ENCODE peak calls at places on chromosome 1, in four cellular contexts. V is H1, L is breast epithelium, J is IMR-90. Z is an unnamed sample.

GRCh38 chr1:219085988-219086387 is 87.7 kb upstream of the LYPLAL1 start:
- DNase-seq in V (no peak), L (no peak), J (peak), Z (no peak)

GRCh38 chr1:77378723-77379533 is 97.1 kb downstream of the AK5 start:
- DNase-seq in J (peak), L (no peak), V (no peak), Z (no peak)

GRCh38 chr1:206961668-206962067 is 8.6 kb downstream of the FCAMR start:
- DNase-seq in L (no peak), J (no peak), V (no peak), Z (no peak)

GRCh38 chr1:67626495-67627235 is 58.3 kb upstream of the GADD45A start:
- DNase-seq in L (no peak), J (peak), V (peak), Z (no peak)

GRCh38 chr1:17874665-17875064 is 119.5 kb downstream of the ACTL8 start:
- DNase-seq in L (no peak), J (peak), V (no peak), Z (no peak)

GRCh38 chr1:113392541-113392940 is 2.2 kb downstream of the MAGI3 start:
- DNase-seq in L (no peak), J (no peak), V (no peak), Z (no peak)

GRCh38 chr1:39411526-39411925 is 79.9 kb upstream of the BMP8A start:
- DNase-seq in V (no peak), J (peak), L (no peak), Z (no peak)

GRCh38 chr1:204438628-204439027 is 27.0 kb upstream of the PPP1R15B start:
- DNase-seq in J (peak), L (no peak), V (no peak), Z (no peak)

GRCh38 chr1:205375816-205376545 is 19.3 kb upstream of the KLHDC8A start:
- DNase-seq in J (peak), V (no peak), L (no peak), Z (no peak)

GRCh38 chr1:60265560-60266535 is 192.3 kb upstream of the C1orf87 start:
- DNase-seq in J (peak), V (no peak), L (no peak), Z (no peak)

GRCh38 chr1:37475380-37476086 is 1.2 kb downstream of the ZC3H12A start:
- DNase-seq in J (no peak), L (peak), V (no peak), Z (no peak)

GRCh38 chr1:7572654-7573152 is 198.4 kb upstream of the VAMP3 start:
- DNase-seq in V (no peak), L (no peak), J (no peak), Z (no peak)

GRCh38 chr1:9384128-9384527 is 91.4 kb downstream of the SPSB1 start:
- DNase-seq in J (no peak), V (no peak), L (no peak), Z (no peak)

GRCh38 chr1:29785137-29785527 is 548.8 kb downstream of the PTPRU start:
- DNase-seq in V (no peak), J (no peak), L (no peak), Z (no peak)

GRCh38 chr1:8538502-8538901 is 220.6 kb downstream of the SLC45A1 start:
- DNase-seq in V (no peak), J (no peak), L (no peak), Z (no peak)

GRCh38 chr1:1230656-1231399 is 973 bp downstream of the SDF4 start:
- DNase-seq in V (no peak), J (peak), L (no peak), Z (no peak)

GRCh38 chr1:9302745-9303524 is 10.2 kb downstream of the SPSB1 start:
- DNase-seq in V (no peak), J (peak), L (no peak), Z (no peak)

GRCh38 chr1:21149862-21150432 is 26.8 kb downstream of the EIF4G3 start:
- DNase-seq in V (no peak), L (no peak), J (peak), Z (no peak)

GRCh38 chr1:3790952-3791351 is 5.3 kb downstream of the LRRC47 start:
- DNase-seq in L (no peak), V (no peak), J (no peak), Z (no peak)

GRCh38 chr1:200180821-200181220 is 153.3 kb downstream of the NR5A2 start:
- DNase-seq in V (no peak), J (peak), L (no peak), Z (no peak)

GRCh38 chr1:7265771-7266371 is 480.6 kb downstream of the CAMTA1 start:
- DNase-seq in V (peak), J (peak), L (peak), Z (no peak)

GRCh38 chr1:211781260-211781659 is 49.3 kb downstream of the LPGAT1 start:
- DNase-seq in J (no peak), V (no peak), L (no peak), Z (no peak)

GRCh38 chr1:46401964-46402626 is 8.0 kb downstream of the FAAH start:
- DNase-seq in L (peak), V (peak), J (peak), Z (no peak)

GRCh38 chr1:212554401-212554800 is 54.2 kb upstream of the ATF3 start:
- DNase-seq in V (no peak), L (no peak), J (peak), Z (no peak)

GRCh38 chr1:31111290-31111951 is 45.9 kb upstream of the PUM1 start:
- DNase-seq in L (no peak), J (peak), V (peak), Z (no peak)

GRCh38 chr1:33140153-33141149 is 41.4 kb downstream of the TRIM62 start:
- DNase-seq in L (peak), V (peak), J (peak), Z (no peak)

GRCh38 chr1:61173118-61173517 is 90.8 kb downstream of the NFIA start:
- DNase-seq in V (no peak), J (no peak), L (no peak), Z (no peak)

GRCh38 chr1:179146916-179147315 is 65.0 kb downstream of the TOR3A start:
- DNase-seq in J (peak), L (no peak), V (no peak), Z (no peak)

GRCh38 chr1:25871086-25871703 is 4.3 kb downstream of the PAQR7 start:
- DNase-seq in V (no peak), L (no peak), J (no peak), Z (no peak)

GRCh38 chr1:180171691-180172090 is 17.0 kb downstream of the QSOX1 start:
- DNase-seq in V (no peak), J (no peak), L (no peak), Z (no peak)

GRCh38 chr1:31704261-31705079 is 653 bp upstream of the COL16A1 start:
- DNase-seq in J (peak), L (no peak), V (peak), Z (no peak)

GRCh38 chr1:202349263-202349928 is 897 bp downstream of the PPP1R12B start:
- DNase-seq in J (peak), V (no peak), L (no peak), Z (no peak)

GRCh38 chr1:8055973-8056372 is 29.9 kb upstream of the ERRFI1 start:
- DNase-seq in J (peak), L (no peak), V (no peak), Z (no peak)

GRCh38 chr1:25735956-25736529 is 64.0 kb upstream of the SELENON start:
- DNase-seq in V (no peak), L (no peak), J (no peak), Z (no peak)

GRCh38 chr1:234899041-234899787 is 229.4 kb downstream of the TOMM20 start:
- DNase-seq in L (no peak), V (no peak), J (peak), Z (no peak)

GRCh38 chr1:209884665-209885117 is 53.3 kb upstream of the SYT14 start:
- DNase-seq in L (no peak), J (peak), V (no peak), Z (peak)

GRCh38 chr1:214563881-214564280 is 12.5 kb upstream of the PTPN14 start:
- DNase-seq in L (no peak), V (no peak), J (peak), Z (no peak)

GRCh38 chr1:240967070-240967724 is 355.2 kb upstream of the GREM2 start:
- DNase-seq in L (no peak), V (no peak), J (peak), Z (no peak)
- TF ChIP-seq CTCF in L (no peak), V (peak), J (peak), Z (no peak)

GRCh38 chr1:116986531-116987255 is 14.9 kb upstream of the CD101 start:
- DNase-seq in J (no peak), V (no peak), L (no peak), Z (no peak)
- TF ChIP-seq CTCF in J (no peak), V (peak), L (no peak), Z (no peak)

DNA sequence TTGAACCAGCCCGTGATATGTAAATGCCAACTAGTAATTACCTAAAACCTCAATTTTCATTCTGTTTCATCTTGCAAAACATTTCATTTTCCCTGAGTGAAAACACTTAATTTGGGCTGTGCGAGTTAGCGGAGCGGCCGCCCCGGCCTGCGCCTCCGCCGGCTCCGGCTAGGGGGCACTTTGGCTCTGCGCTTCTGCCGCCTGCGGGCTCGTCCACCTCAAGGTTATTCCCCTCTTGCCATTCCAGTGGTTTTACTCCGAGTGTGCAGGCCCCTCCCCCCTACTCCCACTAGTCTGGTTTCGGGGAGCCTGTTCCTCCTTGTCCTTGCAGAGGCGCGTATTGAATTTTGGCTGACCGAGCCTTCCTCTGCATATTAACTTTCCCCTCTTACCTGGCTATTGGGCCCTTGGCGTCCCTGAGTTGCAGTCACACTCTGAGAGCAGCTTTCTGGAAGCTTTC is 55.6 kb downstream of the PEX14 start:
- DNase-seq in L (no peak), J (peak), V (peak), Z (no peak)
- TF ChIP-seq CTCF in L (peak), J (peak), V (peak), Z (no peak)

DNA sequence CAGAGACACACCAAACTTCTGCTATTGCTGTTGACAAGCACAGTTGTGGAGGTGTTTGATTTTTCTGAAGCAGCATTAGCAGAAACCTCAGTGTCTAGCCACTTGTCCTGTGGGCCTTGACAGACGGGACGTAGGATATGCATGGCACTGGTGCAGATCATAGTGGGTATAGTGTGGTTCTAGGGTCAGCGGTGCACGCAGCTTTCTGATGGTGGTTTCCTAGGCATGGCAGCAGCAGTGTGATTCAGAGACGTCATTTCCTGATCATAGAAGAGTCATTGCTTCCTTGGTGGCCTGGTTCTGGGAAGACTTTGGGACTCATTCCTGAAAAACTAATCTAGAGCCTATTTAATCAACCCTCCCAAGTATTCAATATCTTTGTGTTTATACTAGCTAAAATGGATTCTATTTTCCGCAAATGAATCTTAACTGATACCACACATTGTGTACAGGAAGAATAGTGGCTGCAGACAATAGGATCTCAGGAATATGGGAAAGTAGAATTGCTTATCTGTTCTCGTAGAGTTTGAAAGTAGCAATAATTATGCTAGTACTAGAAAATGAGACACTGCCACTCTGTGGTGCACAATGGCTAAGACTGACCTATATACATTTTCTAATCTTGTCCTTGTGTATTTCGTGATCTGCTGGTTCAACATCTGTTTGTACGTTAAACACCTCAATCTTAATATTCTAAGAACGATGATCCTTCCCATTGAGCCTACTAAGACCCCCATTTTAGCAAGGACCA is 2.8 kb upstream of the USP1 start:
- DNase-seq in V (no peak), J (no peak), L (no peak), Z (no peak)
- TF ChIP-seq CTCF in V (no peak), J (no peak), L (no peak), Z (no peak)

GRCh38 chr1:227166559-227166958 is 151.7 kb downstream of the CDC42BPA start:
- DNase-seq in J (no peak), L (no peak), V (no peak), Z (no peak)
- TF ChIP-seq CTCF in J (no peak), L (no peak), V (no peak), Z (no peak)

DNA sequence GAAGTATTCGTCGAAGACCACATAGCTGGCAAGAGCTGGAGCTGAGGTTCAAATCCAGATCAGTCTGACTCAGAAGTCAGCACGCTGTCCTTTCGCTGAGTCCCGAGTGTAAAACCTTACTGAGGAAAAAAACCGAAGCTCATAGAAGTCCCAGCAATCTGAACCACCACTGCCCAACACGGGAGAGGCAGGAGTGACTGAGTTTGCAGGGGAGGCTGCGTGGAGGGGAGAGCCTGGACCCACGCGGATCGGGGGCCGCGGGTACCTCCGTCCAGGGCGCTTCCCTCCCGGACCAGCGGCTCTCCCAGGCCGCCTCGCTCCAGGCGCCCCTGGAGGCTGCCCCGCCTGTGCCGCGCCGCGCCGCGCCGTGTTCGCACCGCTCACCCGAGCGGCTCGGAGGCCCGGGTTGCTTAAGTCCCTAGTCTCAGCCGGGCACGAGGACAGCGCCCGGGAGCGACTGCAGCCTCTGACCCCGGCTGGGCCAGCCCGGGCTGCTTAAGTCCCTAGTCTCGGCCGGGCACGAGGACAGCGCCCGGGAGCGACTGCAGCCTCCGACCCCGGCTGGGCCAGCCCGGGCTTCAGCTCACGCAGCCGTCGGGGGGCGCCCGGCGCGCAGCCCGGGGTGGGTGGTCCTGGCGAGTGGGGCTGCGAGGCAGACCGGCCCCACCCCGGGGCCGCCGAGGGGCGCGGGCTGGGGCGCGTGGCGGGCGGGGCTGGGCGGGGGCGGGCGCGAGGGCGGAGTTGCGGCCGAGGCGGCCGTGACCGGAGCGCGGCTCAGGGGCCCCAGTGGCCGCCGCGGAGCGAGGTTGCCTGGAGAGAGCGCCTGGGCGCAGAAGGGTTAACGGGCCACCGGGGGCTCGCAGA is at the start of gene ADAMTSL4:
- DNase-seq in V (no peak), L (peak), J (peak), Z (no peak)
- TF ChIP-seq CTCF in V (no peak), L (no peak), J (peak), Z (no peak)